ENCODE peak calls at places on chromosome 17, in seven cellular contexts. U, L, P, B, A, W and T are unnamed samples.
A peak's percentile ranks its signal among the peaks of the same experiment; 100 is the strongest.

GRCh38 chr17:76397687-76398522 is 13.5 kb downstream of the SPHK1 start:
- DNase-seq in U (peak; percentile 61), L (peak; percentile 83), P (peak; percentile 91), B (peak; percentile 69), A (peak; percentile 81), W (peak; percentile 74), T (peak; percentile 85)

GRCh38 chr17:46200200-46200599 is 7.0 kb upstream of the KANSL1 start:
- DNase-seq in U (no peak), L (no peak), P (no peak), B (no peak), A (no peak), W (no peak), T (no peak)

GRCh38 chr17:3033248-3033640 is 30.2 kb downstream of the OR1D5 start:
- DNase-seq in U (no peak), L (no peak), P (no peak), B (no peak), A (no peak), W (no peak), T (no peak)

GRCh38 chr17:61486135-61487120 is 34.2 kb downstream of the TBX4 start:
- DNase-seq in U (no peak), L (no peak), P (no peak), B (no peak), A (peak; percentile 67), W (no peak), T (no peak)

GRCh38 chr17:51258756-51259573 is 884 bp downstream of the MBTD1 start:
- DNase-seq in U (no peak), L (peak; percentile 16), P (peak; percentile 21), B (no peak), A (no peak), W (no peak), T (no peak)

GRCh38 chr17:740240-741055 is 8.1 kb downstream of the TLCD3A start:
- DNase-seq in U (no peak), L (peak; percentile 76), P (no peak), B (no peak), A (no peak), W (no peak), T (no peak)

GRCh38 chr17:20174588-20175265 is 165.6 kb downstream of the SPECC1 start:
- DNase-seq in U (no peak), L (no peak), P (no peak), B (no peak), A (peak; percentile 44), W (no peak), T (no peak)

GRCh38 chr17:80663783-80664206 is 119.2 kb downstream of the RPTOR start:
- DNase-seq in U (no peak), L (no peak), P (no peak), B (no peak), A (no peak), W (no peak), T (no peak)

GRCh38 chr17:27915715-27916114 is 22.6 kb upstream of the LYRM9 start:
- DNase-seq in U (no peak), L (no peak), P (no peak), B (no peak), A (no peak), W (no peak), T (no peak)

GRCh38 chr17:1455291-1455747 is 713 bp downstream of the CRK start:
- DNase-seq in U (peak; percentile 42), L (peak; percentile 21), P (peak; percentile 70), B (no peak), A (peak; percentile 72), W (no peak), T (peak; percentile 64)

GRCh38 chr17:27106347-27106981 is 187.4 kb upstream of the WSB1 start:
- DNase-seq in U (no peak), L (no peak), P (no peak), B (no peak), A (no peak), W (no peak), T (no peak)

GRCh38 chr17:27207073-27207511 is 86.8 kb upstream of the WSB1 start:
- DNase-seq in U (no peak), L (peak; percentile 39), P (no peak), B (no peak), A (peak; percentile 68), W (no peak), T (no peak)

GRCh38 chr17:7932483-7932891 is 481 bp downstream of the CNTROB start:
- DNase-seq in U (no peak), L (no peak), P (no peak), B (no peak), A (no peak), W (no peak), T (no peak)

GRCh38 chr17:52181842-52182241 is 23.3 kb upstream of the CA10 start:
- DNase-seq in U (no peak), L (no peak), P (no peak), B (no peak), A (no peak), W (no peak), T (no peak)

GRCh38 chr17:72954595-72954994 is 137.9 kb downstream of the SLC39A11 start:
- DNase-seq in U (no peak), L (no peak), P (no peak), B (no peak), A (no peak), W (no peak), T (no peak)

GRCh38 chr17:50541916-50542688 is 4.9 kb upstream of the SPATA20 start:
- DNase-seq in U (peak; percentile 77), L (peak; percentile 70), P (peak; percentile 92), B (peak; percentile 75), A (peak; percentile 55), W (peak; percentile 75), T (peak; percentile 66)

GRCh38 chr17:2980211-2980903 is 83.0 kb downstream of the OR1D5 start:
- DNase-seq in U (no peak), L (no peak), P (no peak), B (no peak), A (no peak), W (no peak), T (no peak)

GRCh38 chr17:35708149-35708548 is 23.3 kb upstream of the RASL10B start:
- DNase-seq in U (no peak), L (no peak), P (no peak), B (no peak), A (no peak), W (no peak), T (no peak)

GRCh38 chr17:77693301-77693700 is 265.2 kb upstream of the TNRC6C start:
- DNase-seq in U (no peak), L (no peak), P (no peak), B (no peak), A (no peak), W (no peak), T (no peak)